ENCODE peak calls at places on chromosome 9, in seven cellular contexts. One of them, this sample, is unnamed.

GRCh38 chr9:86093788-86094555 is 5.4 kb downstream of the GOLM1 start:
- DNase-seq in upper lobe of right lung: peak
- DNase-seq in NCI-H1092: no peak
- DNase-seq in naive B cell: no peak
- DNase-seq in left ventricle myocardium inferior: no peak
- DNase-seq in anterior cingulate cortex: no peak
- DNase-seq in A172: no peak
- DNase-seq in this sample: no peak

GRCh38 chr9:22976454-22976853 is 529.8 kb downstream of the DMRTA1 start:
- DNase-seq in A172: no peak
- DNase-seq in NCI-H1092: no peak
- DNase-seq in anterior cingulate cortex: no peak
- DNase-seq in upper lobe of right lung: no peak
- DNase-seq in left ventricle myocardium inferior: no peak
- DNase-seq in naive B cell: no peak
- DNase-seq in this sample: no peak

GRCh38 chr9:129327552-129328283 is 149.7 kb upstream of the IER5L start:
- DNase-seq in A172: no peak
- DNase-seq in NCI-H1092: no peak
- DNase-seq in naive B cell: no peak
- DNase-seq in upper lobe of right lung: no peak
- DNase-seq in anterior cingulate cortex: no peak
- DNase-seq in left ventricle myocardium inferior: no peak
- DNase-seq in this sample: no peak

GRCh38 chr9:126421567-126422428 is 95.2 kb downstream of the MVB12B start:
- DNase-seq in left ventricle myocardium inferior: no peak
- DNase-seq in anterior cingulate cortex: no peak
- DNase-seq in naive B cell: no peak
- DNase-seq in upper lobe of right lung: no peak
- DNase-seq in NCI-H1092: no peak
- DNase-seq in A172: no peak
- DNase-seq in this sample: peak

GRCh38 chr9:75104607-75105006 is 16.3 kb downstream of the OSTF1 start:
- DNase-seq in A172: no peak
- DNase-seq in naive B cell: no peak
- DNase-seq in upper lobe of right lung: no peak
- DNase-seq in anterior cingulate cortex: no peak
- DNase-seq in NCI-H1092: no peak
- DNase-seq in left ventricle myocardium inferior: no peak
- DNase-seq in this sample: no peak

GRCh38 chr9:73437758-73438157 is 286.1 kb downstream of the ANXA1 start:
- DNase-seq in left ventricle myocardium inferior: no peak
- DNase-seq in NCI-H1092: no peak
- DNase-seq in naive B cell: no peak
- DNase-seq in upper lobe of right lung: no peak
- DNase-seq in anterior cingulate cortex: no peak
- DNase-seq in A172: no peak
- DNase-seq in this sample: no peak

GRCh38 chr9:134340475-134341186 is 14.4 kb downstream of the RXRA start:
- DNase-seq in A172: no peak
- DNase-seq in naive B cell: no peak
- DNase-seq in upper lobe of right lung: peak
- DNase-seq in NCI-H1092: no peak
- DNase-seq in left ventricle myocardium inferior: peak
- DNase-seq in anterior cingulate cortex: no peak
- DNase-seq in this sample: no peak

GRCh38 chr9:5851445-5851844 is 18.5 kb upstream of the ERMP1 start:
- DNase-seq in A172: no peak
- DNase-seq in anterior cingulate cortex: no peak
- DNase-seq in left ventricle myocardium inferior: no peak
- DNase-seq in upper lobe of right lung: no peak
- DNase-seq in naive B cell: no peak
- DNase-seq in NCI-H1092: no peak
- DNase-seq in this sample: no peak

GRCh38 chr9:35616681-35617459 is 1.3 kb downstream of the CD72 start:
- DNase-seq in anterior cingulate cortex: no peak
- DNase-seq in left ventricle myocardium inferior: peak
- DNase-seq in upper lobe of right lung: peak
- DNase-seq in naive B cell: peak
- DNase-seq in NCI-H1092: peak
- DNase-seq in A172: no peak
- DNase-seq in this sample: no peak

GRCh38 chr9:91914937-91915336 is 35.1 kb downstream of the ROR2 start:
- DNase-seq in left ventricle myocardium inferior: no peak
- DNase-seq in upper lobe of right lung: no peak
- DNase-seq in A172: no peak
- DNase-seq in NCI-H1092: no peak
- DNase-seq in anterior cingulate cortex: no peak
- DNase-seq in naive B cell: no peak
- DNase-seq in this sample: no peak

GRCh38 chr9:80127920-80128319 is 556.2 kb downstream of the TLE4 start:
- DNase-seq in upper lobe of right lung: no peak
- DNase-seq in A172: no peak
- DNase-seq in NCI-H1092: no peak
- DNase-seq in left ventricle myocardium inferior: no peak
- DNase-seq in anterior cingulate cortex: no peak
- DNase-seq in naive B cell: no peak
- DNase-seq in this sample: no peak

GRCh38 chr9:128470560-128470959 is 14.8 kb downstream of the ODF2 start:
- DNase-seq in left ventricle myocardium inferior: no peak
- DNase-seq in upper lobe of right lung: no peak
- DNase-seq in NCI-H1092: no peak
- DNase-seq in naive B cell: no peak
- DNase-seq in anterior cingulate cortex: no peak
- DNase-seq in A172: peak
- DNase-seq in this sample: peak

GRCh38 chr9:116951588-116952433 is 264.7 kb downstream of the TRIM32 start:
- DNase-seq in A172: peak
- DNase-seq in upper lobe of right lung: no peak
- DNase-seq in left ventricle myocardium inferior: no peak
- DNase-seq in anterior cingulate cortex: no peak
- DNase-seq in naive B cell: no peak
- DNase-seq in NCI-H1092: no peak
- DNase-seq in this sample: no peak

GRCh38 chr9:5748438-5748837 is 84.5 kb downstream of the ERMP1 start:
- DNase-seq in upper lobe of right lung: no peak
- DNase-seq in anterior cingulate cortex: no peak
- DNase-seq in naive B cell: no peak
- DNase-seq in A172: no peak
- DNase-seq in NCI-H1092: no peak
- DNase-seq in left ventricle myocardium inferior: no peak
- DNase-seq in this sample: no peak

GRCh38 chr9:2125909-2126308 is 110.8 kb downstream of the SMARCA2 start:
- DNase-seq in upper lobe of right lung: no peak
- DNase-seq in naive B cell: peak
- DNase-seq in anterior cingulate cortex: no peak
- DNase-seq in left ventricle myocardium inferior: no peak
- DNase-seq in A172: no peak
- DNase-seq in NCI-H1092: no peak
- DNase-seq in this sample: no peak

GRCh38 chr9:91833096-91833877 is 116.7 kb downstream of the ROR2 start:
- DNase-seq in A172: no peak
- DNase-seq in NCI-H1092: no peak
- DNase-seq in naive B cell: no peak
- DNase-seq in upper lobe of right lung: no peak
- DNase-seq in left ventricle myocardium inferior: no peak
- DNase-seq in anterior cingulate cortex: no peak
- DNase-seq in this sample: no peak

GRCh38 chr9:104775961-104776360 is 12.0 kb downstream of the NIPSNAP3B start:
- DNase-seq in left ventricle myocardium inferior: no peak
- DNase-seq in anterior cingulate cortex: no peak
- DNase-seq in naive B cell: no peak
- DNase-seq in A172: no peak
- DNase-seq in upper lobe of right lung: no peak
- DNase-seq in NCI-H1092: no peak
- DNase-seq in this sample: no peak

GRCh38 chr9:116323012-116323411 is 169.4 kb downstream of the PAPPA start:
- DNase-seq in A172: no peak
- DNase-seq in NCI-H1092: no peak
- DNase-seq in upper lobe of right lung: no peak
- DNase-seq in left ventricle myocardium inferior: no peak
- DNase-seq in anterior cingulate cortex: no peak
- DNase-seq in naive B cell: no peak
- DNase-seq in this sample: no peak